ENCODE peak calls at places on chromosomes 12 and 14, in five cellular contexts. Y is pancreas, D is foreskin fibroblast, R is SK-N-SH, V is A549. P is an unnamed sample.

GRCh38 chr12:108204117-108204516 is 75.0 kb downstream of the WSCD2 start:
- DNase-seq in Y (no peak), D (no peak), R (no peak), V (no peak), P (no peak)

GRCh38 chr14:104211242-104211641 is 72.9 kb downstream of the KIF26A start:
- DNase-seq in Y (no peak), D (no peak), R (no peak), V (no peak), P (no peak)

GRCh38 chr12:124422570-124423523 is 128.0 kb downstream of the RFLNA start:
- DNase-seq in Y (peak), D (peak), R (peak), V (peak), P (no peak)

GRCh38 chr12:32603071-32603470 is 76.0 kb upstream of the DNM1L start:
- DNase-seq in Y (no peak), D (no peak), R (no peak), V (no peak), P (no peak)

GRCh38 chr12:33944703-33945437 is 77.4 kb upstream of the ALG10 start:
- DNase-seq in Y (no peak), D (no peak), R (no peak), V (no peak), P (no peak)

GRCh38 chr14:39376671-39377403 is 55.4 kb downstream of the FBXO33 start:
- DNase-seq in Y (no peak), D (peak), R (no peak), V (no peak), P (no peak)

GRCh38 chr14:72801381-72801812 is 92.5 kb downstream of the DPF3 start:
- DNase-seq in Y (no peak), D (peak), R (no peak), V (peak), P (no peak)

GRCh38 chr12:67326637-67327036 is 57.5 kb downstream of the CAND1 start:
- DNase-seq in Y (no peak), D (no peak), R (no peak), V (no peak), P (no peak)

GRCh38 chr12:124279846-124280360 is 15.0 kb upstream of the RFLNA start:
- DNase-seq in Y (no peak), D (no peak), R (no peak), V (no peak), P (no peak)

GRCh38 chr12:9223830-9224229 is 15.6 kb upstream of the PZP start:
- DNase-seq in Y (no peak), D (no peak), R (no peak), V (no peak), P (no peak)

GRCh38 chr12:110039085-110039807 is 9.1 kb downstream of the C12orf76 start:
- DNase-seq in Y (no peak), D (peak), R (no peak), V (peak), P (no peak)

GRCh38 chr14:69592923-69593677 is 18.3 kb upstream of the SUSD6 start:
- DNase-seq in Y (no peak), D (peak), R (no peak), V (no peak), P (no peak)

GRCh38 chr12:46208370-46208769 is 60.5 kb downstream of the SLC38A1 start:
- DNase-seq in Y (no peak), D (no peak), R (no peak), V (no peak), P (no peak)

GRCh38 chr12:47082283-47082962 is 2.7 kb upstream of the AMIGO2 start:
- DNase-seq in Y (no peak), D (no peak), R (no peak), V (no peak), P (no peak)

GRCh38 chr14:96309128-96309906 is 53.3 kb downstream of the BDKRB1 start:
- DNase-seq in Y (no peak), D (no peak), R (no peak), V (peak), P (no peak)

GRCh38 chr14:96307434-96307833 is 51.4 kb downstream of the BDKRB1 start:
- DNase-seq in Y (no peak), D (no peak), R (no peak), V (peak), P (no peak)

GRCh38 chr14:96303981-96304380 is 48.0 kb downstream of the BDKRB1 start:
- DNase-seq in Y (no peak), D (no peak), R (peak), V (no peak), P (no peak)

GRCh38 chr14:96309907-96310330 is 53.2 kb downstream of the ATG2B start:
- DNase-seq in Y (no peak), D (no peak), R (no peak), V (peak), P (no peak)

DNA sequence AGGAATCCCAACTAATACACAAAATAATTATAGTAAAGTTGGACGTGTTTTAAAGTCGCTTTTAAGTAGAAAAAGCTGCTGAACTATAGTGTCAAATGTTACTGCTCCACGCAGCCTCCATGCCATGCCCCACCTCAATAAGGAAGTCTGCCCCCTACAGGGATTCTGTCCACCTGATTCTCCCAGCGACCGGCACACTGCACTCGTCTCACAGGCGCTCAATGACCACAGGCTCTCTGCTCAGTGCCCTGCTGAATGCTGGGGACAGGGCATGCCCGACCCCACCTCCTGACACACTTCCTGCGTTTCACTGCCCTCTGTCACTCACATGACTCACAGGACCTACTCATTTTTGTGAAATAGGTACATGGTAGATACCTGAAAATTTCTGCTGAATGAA is 48.9 kb downstream of the BDKRB1 start:
- DNase-seq in Y (no peak), D (no peak), R (no peak), V (no peak), P (no peak)
- TF ChIP-seq CTCF in Y (no peak), D (no peak), R (peak), V (peak), P (peak)

DNA sequence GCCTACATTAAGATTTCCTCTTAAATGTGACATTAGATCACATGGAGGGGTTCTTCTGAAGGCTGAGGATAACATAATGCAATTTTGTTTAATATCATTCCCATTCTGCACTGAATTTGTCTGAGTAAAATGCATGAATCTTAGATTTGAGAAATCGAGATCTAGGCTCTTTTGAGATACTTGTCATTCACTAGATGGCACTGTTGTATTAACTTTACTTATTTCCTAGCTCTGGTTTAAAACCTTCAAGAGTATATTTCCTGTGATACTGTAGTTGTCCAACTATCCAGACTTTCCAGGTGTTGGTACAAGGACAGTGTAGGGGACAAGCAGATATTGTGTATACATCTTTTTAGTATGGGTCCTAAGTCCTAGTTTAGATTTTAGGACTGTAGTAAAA is 91.7 kb upstream of the SEL1L start:
- DNase-seq in Y (no peak), D (peak), R (peak), V (peak), P (no peak)
- TF ChIP-seq CTCF in Y (no peak), D (no peak), R (peak), V (peak), P (peak)

GRCh38 chr12:51922762-51923505 is 15.6 kb downstream of the ACVRL1 start:
- DNase-seq in Y (no peak), D (peak), R (no peak), V (no peak), P (no peak)
- TF ChIP-seq CTCF in Y (no peak), D (no peak), R (no peak), V (no peak), P (no peak)

GRCh38 chr12:128675576-128675975 is 148.2 kb downstream of the SLC15A4 start:
- DNase-seq in Y (no peak), D (no peak), R (no peak), V (no peak), P (no peak)

GRCh38 chr12:128672428-128672827 is 151.3 kb downstream of the SLC15A4 start:
- DNase-seq in Y (no peak), D (no peak), R (no peak), V (no peak), P (no peak)

GRCh38 chr12:128671528-128672042 is 152.2 kb downstream of the SLC15A4 start:
- DNase-seq in Y (no peak), D (no peak), R (no peak), V (no peak), P (no peak)
- TF ChIP-seq CTCF in Y (no peak), D (no peak), R (no peak), V (peak), P (peak)

GRCh38 chr12:89962648-89963047 is 254.0 kb upstream of the ATP2B1 start:
- DNase-seq in Y (no peak), D (no peak), R (no peak), V (no peak), P (no peak)
- TF ChIP-seq CTCF in Y (no peak), D (no peak), R (peak), V (peak), P (no peak)

GRCh38 chr14:46951103-46951502 is 299.5 kb upstream of the RPL10L start:
- DNase-seq in Y (no peak), D (no peak), R (no peak), V (no peak), P (no peak)
- TF ChIP-seq CTCF in Y (no peak), D (no peak), R (no peak), V (no peak), P (peak)

DNA sequence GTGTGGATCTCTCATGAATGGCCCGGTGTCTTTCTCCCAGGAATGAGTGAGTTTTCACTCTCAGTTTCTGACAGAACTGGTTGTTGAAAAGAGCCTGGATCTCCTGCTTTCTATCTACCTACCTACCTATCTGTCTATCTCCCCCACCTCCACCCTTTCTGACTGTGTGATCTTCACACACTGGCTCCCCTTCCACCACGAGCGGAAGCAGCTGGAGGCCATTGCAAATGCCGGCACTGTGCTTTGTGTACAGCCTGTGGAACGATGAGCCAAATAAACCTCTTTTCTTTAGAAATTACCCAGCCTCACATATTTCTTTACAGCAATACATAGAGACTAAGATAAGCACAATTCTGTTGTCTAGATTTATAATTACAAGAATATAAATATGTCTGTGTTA is 7.2 kb downstream of the GSKIP start:
- DNase-seq in Y (no peak), D (no peak), R (no peak), V (no peak), P (no peak)
- TF ChIP-seq CTCF in Y (no peak), D (no peak), R (no peak), V (no peak), P (no peak)

GRCh38 chr14:53325176-53325806 is 172.2 kb upstream of the DDHD1 start:
- DNase-seq in Y (no peak), D (peak), R (peak), V (no peak), P (no peak)
- TF ChIP-seq CTCF in Y (no peak), D (peak), R (peak), V (no peak), P (peak)